ENCODE peak calls at places on chromosomes 3 and 15, in four cellular contexts. Z is A549, S is suprapubic skin, D is tibial nerve. P is an unnamed sample.

GRCh38 chr15:82108489-82109078 is 62.8 kb upstream of the MEX3B start:
- DNase-seq in Z (peak), S (no peak), D (no peak), P (no peak)

GRCh38 chr15:78177447-78177873 is 28.3 kb downstream of the IDH3A start:
- DNase-seq in Z (peak), S (no peak), D (no peak), P (no peak)

GRCh38 chr3:173531602-173532001 is 134.1 kb downstream of the NLGN1 start:
- DNase-seq in Z (no peak), S (no peak), D (no peak), P (no peak)

GRCh38 chr15:52153900-52154895 is 37.0 kb downstream of the GNB5 start:
- DNase-seq in Z (no peak), S (no peak), D (no peak), P (peak)

GRCh38 chr3:54426431-54426830 is 304.1 kb downstream of the CACNA2D3 start:
- DNase-seq in Z (no peak), S (no peak), D (no peak), P (no peak)

GRCh38 chr3:45011756-45012441 is 14.2 kb upstream of the CLEC3B start:
- DNase-seq in Z (no peak), S (no peak), D (no peak), P (no peak)

GRCh38 chr15:74901612-74902063 is 5.0 kb downstream of the FAM219B start:
- DNase-seq in Z (peak), S (no peak), D (peak), P (no peak)

GRCh38 chr3:6518709-6519345 is 342.1 kb upstream of the GRM7 start:
- DNase-seq in Z (no peak), S (no peak), D (no peak), P (no peak)

GRCh38 chr3:146511402-146512134 is 32.8 kb downstream of the PLSCR1 start:
- DNase-seq in Z (no peak), S (no peak), D (no peak), P (no peak)

GRCh38 chr3:195095704-195096036 is 175.3 kb downstream of the XXYLT1 start:
- DNase-seq in Z (no peak), S (no peak), D (no peak), P (no peak)

GRCh38 chr3:120181632-120182031 is 87.4 kb upstream of the GSK3B start:
- DNase-seq in Z (no peak), S (no peak), D (no peak), P (peak)

GRCh38 chr3:196322-197153 is at the start of gene CHL1:
- DNase-seq in Z (no peak), S (peak), D (no peak), P (no peak)

GRCh38 chr15:68871507-68871906 is 50.8 kb upstream of the ANP32A start:
- DNase-seq in Z (no peak), S (no peak), D (no peak), P (no peak)

GRCh38 chr15:28082891-28083688 is 16.0 kb downstream of the OCA2 start:
- DNase-seq in Z (no peak), S (no peak), D (no peak), P (peak)

GRCh38 chr3:134317106-134317947 is 56.9 kb downstream of the AMOTL2 start:
- DNase-seq in Z (no peak), S (no peak), D (no peak), P (no peak)

GRCh38 chr3:129276385-129276784 is 2.3 kb upstream of the HMCES start:
- DNase-seq in Z (no peak), S (no peak), D (no peak), P (no peak)

GRCh38 chr3:182179631-182180030 is 467.9 kb downstream of the SOX2 start:
- DNase-seq in Z (no peak), S (no peak), D (no peak), P (no peak)

GRCh38 chr3:149376728-149377407 is 581 bp downstream of the TM4SF1 start:
- DNase-seq in Z (no peak), S (no peak), D (no peak), P (no peak)

GRCh38 chr3:197222816-197223419 is 75.5 kb downstream of the DLG1 start:
- DNase-seq in Z (no peak), S (no peak), D (no peak), P (no peak)

GRCh38 chr15:29208352-29208751 is 61.3 kb downstream of the NSMCE3 start:
- DNase-seq in Z (no peak), S (no peak), D (no peak), P (peak)
- TF ChIP-seq CTCF in Z (no peak), S (no peak), D (no peak), P (no peak)

GRCh38 chr3:4849739-4850138 is 129.5 kb upstream of the BHLHE40 start:
- DNase-seq in Z (no peak), S (no peak), D (no peak), P (no peak)
- TF ChIP-seq EP300 in Z (no peak), S (no peak), D (no peak), P (no peak)

DNA sequence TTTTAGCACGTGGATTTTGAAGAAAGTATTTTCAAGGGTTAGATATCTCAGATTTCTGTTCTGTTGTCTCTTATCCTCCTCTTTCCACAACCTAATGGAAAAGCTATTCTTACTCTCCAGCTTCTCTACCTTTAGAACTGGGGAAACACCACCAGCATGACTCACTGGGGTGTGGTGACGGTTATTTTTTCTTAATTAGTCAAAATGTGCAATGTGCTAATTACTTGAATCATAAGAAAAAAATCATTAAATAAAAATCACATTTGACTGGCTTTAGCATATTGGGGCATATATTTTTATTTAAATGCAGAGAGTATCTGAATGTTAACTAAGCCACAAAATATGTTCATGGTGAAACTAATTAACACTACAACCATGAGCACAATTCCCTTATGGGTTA is 570.7 kb upstream of the AGTR1 start:
- DNase-seq in Z (no peak), S (no peak), D (no peak), P (no peak)
- TF ChIP-seq POLR2A in Z (no peak), S (no peak), D (no peak), P (no peak)

GRCh38 chr3:15781637-15782402 is 16.0 kb downstream of the ANKRD28 start:
- DNase-seq in Z (no peak), S (no peak), D (no peak), P (no peak)
- TF ChIP-seq CTCF in Z (no peak), S (no peak), D (no peak), P (no peak)

DNA sequence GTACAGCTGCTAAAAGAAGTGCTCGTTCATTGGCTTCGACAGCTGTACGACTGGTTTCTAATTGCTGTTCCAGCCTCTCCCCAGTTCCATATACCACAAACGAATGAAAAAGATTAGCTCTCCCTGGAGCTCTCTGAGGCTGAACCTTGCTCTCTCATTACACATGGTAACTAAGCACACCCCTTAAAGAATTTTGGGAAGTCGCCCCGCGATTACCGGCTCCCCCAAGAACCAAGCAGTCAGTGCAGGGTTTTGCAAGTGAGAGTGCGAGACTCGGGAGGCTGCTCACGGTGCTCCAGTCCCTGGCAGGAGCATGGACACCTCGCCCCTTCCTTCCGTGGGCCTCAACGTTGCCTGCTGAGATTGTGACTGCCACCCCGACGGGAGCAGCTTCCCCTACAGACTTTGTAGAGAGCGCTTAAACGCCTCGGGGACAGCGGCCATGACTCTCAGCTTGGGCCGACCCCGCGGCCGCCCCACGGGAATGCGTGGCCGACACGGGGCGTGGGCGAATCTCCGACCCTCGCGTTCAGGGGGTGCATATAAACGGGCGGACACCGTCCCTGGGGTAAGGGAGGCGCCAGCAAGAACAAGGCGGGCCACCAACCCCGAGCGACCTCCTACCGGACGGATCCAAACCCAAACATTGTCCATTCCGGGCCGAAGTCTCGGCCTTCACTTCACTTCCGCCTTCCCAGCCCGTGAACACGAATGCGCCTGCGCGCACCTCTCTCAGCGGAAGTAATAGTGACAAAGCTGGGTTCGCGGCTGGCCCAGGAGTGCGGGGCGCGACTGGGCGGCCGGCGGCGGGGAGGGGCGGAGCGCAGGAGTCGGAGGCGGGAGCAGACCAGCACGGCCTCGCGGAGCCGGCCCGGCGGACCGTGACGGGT is at the start of gene ATP2C1:
- DNase-seq in Z (peak), S (peak), D (peak), P (peak)
- TF ChIP-seq EP300 in Z (no peak), S (no peak), D (no peak), P (no peak)

GRCh38 chr3:38454179-38454883 is 641 bp downstream of the ACVR2B start:
- DNase-seq in Z (peak), S (peak), D (no peak), P (no peak)

GRCh38 chr3:38450853-38451252 is 2.8 kb upstream of the ACVR2B start:
- DNase-seq in Z (no peak), S (no peak), D (no peak), P (no peak)

GRCh38 chr3:38454884-38455638 is 1.4 kb downstream of the ACVR2B start:
- DNase-seq in Z (peak), S (peak), D (peak), P (no peak)

GRCh38 chr3:38453914-38454178 is 156 bp downstream of the ACVR2B start:
- DNase-seq in Z (no peak), S (no peak), D (no peak), P (no peak)

GRCh38 chr3:38453075-38453913 is at the start of gene ACVR2B:
- DNase-seq in Z (peak), S (peak), D (peak), P (no peak)
- TF ChIP-seq POLR2A in Z (no peak), S (no peak), D (no peak), P (no peak)